ENCODE peak calls at places on chromosomes 13 and 19, in seven cellular contexts. One of them, this sample, is unnamed.

GRCh38 chr13:42577538-42577937 is 3.6 kb downstream of the TNFSF11 start:
- DNase-seq in HepG2: no peak
- DNase-seq in cardiac muscle cell: no peak
- DNase-seq in tibial nerve: no peak
- DNase-seq in GM23338: no peak
- DNase-seq in GM12865: no peak
- DNase-seq in thyroid gland: no peak
- DNase-seq in this sample: no peak

GRCh38 chr19:4267101-4267900 is 11.8 kb upstream of the SHD start:
- DNase-seq in HepG2: peak; percentile 72
- DNase-seq in cardiac muscle cell: peak; percentile 45
- DNase-seq in tibial nerve: peak; percentile 28
- DNase-seq in GM23338: peak; percentile 93
- DNase-seq in GM12865: peak; percentile 74
- DNase-seq in thyroid gland: peak; percentile 37
- DNase-seq in this sample: no peak

GRCh38 chr13:98998831-98999634 is 21.2 kb upstream of the DOCK9 start:
- DNase-seq in HepG2: no peak
- DNase-seq in cardiac muscle cell: no peak
- DNase-seq in tibial nerve: no peak
- DNase-seq in GM23338: no peak
- DNase-seq in GM12865: peak; percentile 43
- DNase-seq in thyroid gland: no peak
- DNase-seq in this sample: no peak

GRCh38 chr13:85543144-85543543 is 256.1 kb downstream of the SLITRK6 start:
- DNase-seq in HepG2: no peak
- DNase-seq in cardiac muscle cell: peak; percentile 47
- DNase-seq in tibial nerve: no peak
- DNase-seq in GM23338: no peak
- DNase-seq in GM12865: no peak
- DNase-seq in thyroid gland: no peak
- DNase-seq in this sample: no peak

GRCh38 chr13:90055121-90055520 is 1292.4 kb upstream of the MIR17HG start:
- DNase-seq in HepG2: no peak
- DNase-seq in cardiac muscle cell: no peak
- DNase-seq in tibial nerve: no peak
- DNase-seq in GM23338: no peak
- DNase-seq in GM12865: no peak
- DNase-seq in thyroid gland: no peak
- DNase-seq in this sample: no peak

GRCh38 chr19:33280351-33280921 is 21.9 kb downstream of the CEBPA start:
- DNase-seq in HepG2: no peak
- DNase-seq in cardiac muscle cell: no peak
- DNase-seq in tibial nerve: no peak
- DNase-seq in GM23338: no peak
- DNase-seq in GM12865: peak; percentile 90
- DNase-seq in thyroid gland: no peak
- DNase-seq in this sample: no peak

GRCh38 chr19:41706741-41707501 is 1.5 kb upstream of the CEACAM5 start:
- DNase-seq in HepG2: peak; percentile 64
- DNase-seq in cardiac muscle cell: peak; percentile 30
- DNase-seq in tibial nerve: no peak
- DNase-seq in GM23338: peak; percentile 93
- DNase-seq in GM12865: peak; percentile 67
- DNase-seq in thyroid gland: peak; percentile 22
- DNase-seq in this sample: no peak

GRCh38 chr19:55442372-55443044 is 592 bp downstream of the SHISA7 start:
- DNase-seq in HepG2: no peak
- DNase-seq in cardiac muscle cell: no peak
- DNase-seq in tibial nerve: no peak
- DNase-seq in GM23338: peak; percentile 62
- DNase-seq in GM12865: no peak
- DNase-seq in thyroid gland: no peak
- DNase-seq in this sample: no peak

GRCh38 chr13:52195052-52195837 is 35.8 kb upstream of the NEK3 start:
- DNase-seq in HepG2: no peak
- DNase-seq in cardiac muscle cell: peak; percentile 93
- DNase-seq in tibial nerve: peak; percentile 51
- DNase-seq in GM23338: peak; percentile 93
- DNase-seq in GM12865: peak; percentile 85
- DNase-seq in thyroid gland: peak; percentile 78
- DNase-seq in this sample: peak; percentile 26

GRCh38 chr19:19171110-19171672 is 1.1 kb upstream of the MEF2B start:
- DNase-seq in HepG2: no peak
- DNase-seq in cardiac muscle cell: no peak
- DNase-seq in tibial nerve: no peak
- DNase-seq in GM23338: no peak
- DNase-seq in GM12865: no peak
- DNase-seq in thyroid gland: no peak
- DNase-seq in this sample: no peak

GRCh38 chr19:46426506-46427162 is 2.1 kb downstream of the PNMA8C start:
- DNase-seq in HepG2: peak; percentile 71
- DNase-seq in cardiac muscle cell: peak; percentile 89
- DNase-seq in tibial nerve: no peak
- DNase-seq in GM23338: peak; percentile 94
- DNase-seq in GM12865: peak; percentile 63
- DNase-seq in thyroid gland: peak; percentile 87
- DNase-seq in this sample: peak; percentile 61

GRCh38 chr19:1252221-1252817 is 3.9 kb downstream of the MIDN start:
- DNase-seq in HepG2: no peak
- DNase-seq in cardiac muscle cell: peak; percentile 99
- DNase-seq in tibial nerve: peak; percentile 91
- DNase-seq in GM23338: no peak
- DNase-seq in GM12865: peak; percentile 78
- DNase-seq in thyroid gland: peak; percentile 96
- DNase-seq in this sample: no peak

GRCh38 chr19:1251503-1252220 is 3.3 kb downstream of the MIDN start:
- DNase-seq in HepG2: peak; percentile 90
- DNase-seq in cardiac muscle cell: no peak
- DNase-seq in tibial nerve: no peak
- DNase-seq in GM23338: no peak
- DNase-seq in GM12865: no peak
- DNase-seq in thyroid gland: peak; percentile 60
- DNase-seq in this sample: no peak

GRCh38 chr19:1253514-1254080 is 5.2 kb downstream of the MIDN start:
- DNase-seq in HepG2: peak; percentile 85
- DNase-seq in cardiac muscle cell: no peak
- DNase-seq in tibial nerve: no peak
- DNase-seq in GM23338: no peak
- DNase-seq in GM12865: no peak
- DNase-seq in thyroid gland: no peak
- DNase-seq in this sample: no peak

GRCh38 chr19:1254081-1254527 is 5.7 kb downstream of the MIDN start:
- DNase-seq in HepG2: no peak
- DNase-seq in cardiac muscle cell: no peak
- DNase-seq in tibial nerve: no peak
- DNase-seq in GM23338: no peak
- DNase-seq in GM12865: no peak
- DNase-seq in thyroid gland: no peak
- DNase-seq in this sample: no peak

GRCh38 chr19:1252818-1253513 is 4.6 kb downstream of the MIDN start:
- DNase-seq in HepG2: peak; percentile 82
- DNase-seq in cardiac muscle cell: peak; percentile 99
- DNase-seq in tibial nerve: peak; percentile 88
- DNase-seq in GM23338: no peak
- DNase-seq in GM12865: peak; percentile 80
- DNase-seq in thyroid gland: peak; percentile 87
- DNase-seq in this sample: peak; percentile 92
- H3K4me3 ChIP-seq in HepG2: peak overlapping the region; percentile 90
- H3K4me3 ChIP-seq in cardiac muscle cell: peak overlapping the region; percentile 92
- H3K4me3 ChIP-seq in tibial nerve: peak overlapping the region; percentile 45
- H3K4me3 ChIP-seq in GM23338: no peak overlapping the region
- H3K4me3 ChIP-seq in GM12865: peak overlapping the region; percentile 61
- H3K4me3 ChIP-seq in thyroid gland: no peak overlapping the region
- H3K4me3 ChIP-seq in this sample: peak overlapping the region; percentile 86

DNA sequence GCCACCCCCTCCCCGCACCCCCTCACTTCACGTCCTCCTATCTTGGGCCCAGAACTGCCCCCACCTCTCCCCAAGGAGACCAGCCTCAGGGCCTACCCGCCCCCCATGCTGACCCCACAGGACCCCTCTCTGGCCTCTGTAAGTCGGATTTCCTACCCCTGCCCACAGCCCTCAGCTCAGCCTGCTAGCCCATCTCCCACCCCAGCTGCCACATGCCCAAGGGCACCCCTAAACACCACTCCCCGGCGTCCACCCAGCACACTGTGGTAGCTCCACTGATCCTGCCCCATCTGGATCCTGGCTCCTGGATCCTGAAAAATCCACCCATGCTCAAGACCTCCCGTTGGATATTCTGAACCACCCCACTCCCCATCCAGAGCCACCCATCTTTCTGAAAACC is 805 bp downstream of the EVI5L start:
- DNase-seq in HepG2: no peak
- DNase-seq in cardiac muscle cell: no peak
- DNase-seq in tibial nerve: no peak
- DNase-seq in GM23338: no peak
- DNase-seq in GM12865: no peak
- DNase-seq in thyroid gland: no peak
- DNase-seq in this sample: no peak
- H3K4me3 ChIP-seq in HepG2: peak overlapping the region; percentile 74
- H3K4me3 ChIP-seq in cardiac muscle cell: peak overlapping the region; percentile 95
- H3K4me3 ChIP-seq in tibial nerve: peak overlapping the region; percentile 56
- H3K4me3 ChIP-seq in GM23338: peak overlapping the region; percentile 60
- H3K4me3 ChIP-seq in GM12865: peak overlapping the region; percentile 59
- H3K4me3 ChIP-seq in thyroid gland: no peak overlapping the region
- H3K4me3 ChIP-seq in this sample: peak overlapping the region; percentile 72

GRCh38 chr13:20415288-20415644 is 110.4 kb downstream of the CRYL1 start:
- DNase-seq in HepG2: no peak
- DNase-seq in cardiac muscle cell: no peak
- DNase-seq in tibial nerve: no peak
- DNase-seq in GM23338: peak; percentile 66
- DNase-seq in GM12865: no peak
- DNase-seq in thyroid gland: no peak
- DNase-seq in this sample: no peak
- H3K4me3 ChIP-seq in HepG2: no peak overlapping the region
- H3K4me3 ChIP-seq in cardiac muscle cell: no peak overlapping the region
- H3K4me3 ChIP-seq in tibial nerve: no peak overlapping the region
- H3K4me3 ChIP-seq in GM23338: peak overlapping the region; percentile 47
- H3K4me3 ChIP-seq in GM12865: no peak overlapping the region
- H3K4me3 ChIP-seq in thyroid gland: no peak overlapping the region
- H3K4me3 ChIP-seq in this sample: no peak overlapping the region

DNA sequence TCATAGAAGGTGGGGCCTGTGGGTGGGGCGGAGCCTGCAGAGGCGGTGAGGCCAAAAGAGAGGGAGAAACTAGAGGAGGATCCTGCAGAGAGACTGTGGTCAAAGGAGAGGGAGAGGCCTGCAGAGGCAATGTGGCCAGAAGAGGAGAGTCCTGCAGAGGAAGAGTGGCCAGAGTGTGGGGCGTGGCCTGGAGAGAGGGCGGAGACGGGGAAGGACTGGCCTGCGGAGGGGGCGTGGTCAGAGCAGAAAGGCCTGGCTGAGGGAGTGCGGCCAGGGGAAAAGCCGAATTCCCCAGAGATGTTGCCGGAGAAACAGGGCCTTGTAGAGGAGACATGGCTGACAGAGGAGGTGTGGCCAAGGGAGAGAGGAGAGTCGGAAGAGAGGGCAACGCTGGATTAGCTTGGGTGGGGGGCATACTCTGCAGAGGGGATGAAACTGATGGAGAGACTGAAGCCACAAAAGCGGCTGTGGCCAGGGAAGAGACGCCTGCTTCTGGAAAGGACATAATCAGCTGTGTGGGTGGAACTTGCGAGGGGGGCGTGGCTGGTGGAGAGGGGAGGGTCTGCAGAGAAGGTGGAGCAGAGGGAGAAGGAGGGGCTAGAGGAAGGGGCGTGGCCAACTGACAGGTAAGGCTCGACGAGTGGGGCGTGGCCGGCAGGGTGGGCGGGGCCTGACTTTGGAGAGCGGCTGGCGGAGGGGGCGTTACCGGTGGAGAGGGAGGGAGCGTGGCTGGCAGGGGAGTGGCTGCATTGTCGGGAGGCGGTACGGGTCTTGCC is 2.5 kb downstream of the PRR36 start:
- DNase-seq in HepG2: peak; percentile 83
- DNase-seq in cardiac muscle cell: peak; percentile 98
- DNase-seq in tibial nerve: peak; percentile 55
- DNase-seq in GM23338: peak; percentile 99
- DNase-seq in GM12865: peak; percentile 91
- DNase-seq in thyroid gland: peak; percentile 76
- DNase-seq in this sample: peak; percentile 70
- H3K4me3 ChIP-seq in HepG2: peak overlapping the region; percentile 32
- H3K4me3 ChIP-seq in cardiac muscle cell: peak overlapping the region; percentile 20
- H3K4me3 ChIP-seq in tibial nerve: no peak overlapping the region
- H3K4me3 ChIP-seq in GM23338: peak overlapping the region; percentile 81
- H3K4me3 ChIP-seq in GM12865: no peak overlapping the region
- H3K4me3 ChIP-seq in thyroid gland: no peak overlapping the region
- H3K4me3 ChIP-seq in this sample: peak overlapping the region; percentile 51

GRCh38 chr19:6587093-6587820 is 3.7 kb downstream of the CD70 start:
- DNase-seq in HepG2: no peak
- DNase-seq in cardiac muscle cell: peak; percentile 17
- DNase-seq in tibial nerve: no peak
- DNase-seq in GM23338: peak; percentile 77
- DNase-seq in GM12865: peak; percentile 83
- DNase-seq in thyroid gland: no peak
- DNase-seq in this sample: no peak
- H3K4me3 ChIP-seq in HepG2: no peak overlapping the region
- H3K4me3 ChIP-seq in cardiac muscle cell: peak overlapping the region; percentile 24
- H3K4me3 ChIP-seq in tibial nerve: no peak overlapping the region
- H3K4me3 ChIP-seq in GM23338: peak overlapping the region; percentile 74
- H3K4me3 ChIP-seq in GM12865: peak overlapping the region; percentile 91
- H3K4me3 ChIP-seq in thyroid gland: no peak overlapping the region
- H3K4me3 ChIP-seq in this sample: peak overlapping the region; percentile 29

DNA sequence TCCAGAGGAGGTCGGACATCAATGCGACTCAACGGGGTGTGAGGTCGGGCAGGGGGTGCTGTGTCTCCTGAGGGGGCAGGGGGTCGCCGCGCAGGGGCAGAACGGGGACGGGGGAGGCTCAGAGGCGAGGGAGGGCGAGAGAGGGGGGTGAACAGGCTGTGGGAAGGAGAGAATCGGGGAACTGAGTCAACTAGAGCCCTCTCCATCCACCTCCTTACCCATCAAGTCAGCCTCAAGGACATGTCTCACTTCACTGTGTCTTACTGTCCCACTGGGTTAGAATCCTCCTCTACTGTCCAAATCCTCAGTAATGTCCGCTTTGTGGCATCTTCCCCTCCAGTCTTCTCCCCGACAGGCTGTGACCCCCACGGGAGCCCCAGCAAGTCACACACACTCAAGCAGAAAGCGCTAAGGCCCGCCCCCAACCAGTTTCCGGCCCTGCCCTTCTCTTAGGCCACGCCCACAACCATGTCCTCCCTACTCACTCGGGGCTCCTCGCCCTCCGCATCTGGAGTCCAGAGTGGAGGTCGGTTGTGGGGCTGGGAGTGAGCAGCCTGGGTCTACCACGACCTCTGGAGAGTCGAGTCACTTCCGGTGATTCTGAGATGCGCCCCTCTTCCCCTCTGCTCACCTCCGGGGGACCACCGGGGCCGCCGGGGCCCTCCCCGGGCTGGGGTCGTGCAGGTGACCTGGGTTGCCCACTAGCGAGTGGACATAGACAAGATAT is 9.3 kb downstream of the PLEKHA4 start:
- DNase-seq in HepG2: no peak
- DNase-seq in cardiac muscle cell: no peak
- DNase-seq in tibial nerve: no peak
- DNase-seq in GM23338: peak; percentile 87
- DNase-seq in GM12865: peak; percentile 71
- DNase-seq in thyroid gland: no peak
- DNase-seq in this sample: no peak
- H3K4me3 ChIP-seq in HepG2: no peak overlapping the region
- H3K4me3 ChIP-seq in cardiac muscle cell: no peak overlapping the region
- H3K4me3 ChIP-seq in tibial nerve: no peak overlapping the region
- H3K4me3 ChIP-seq in GM23338: peak overlapping the region; percentile 37
- H3K4me3 ChIP-seq in GM12865: peak overlapping the region; percentile 22
- H3K4me3 ChIP-seq in thyroid gland: no peak overlapping the region
- H3K4me3 ChIP-seq in this sample: no peak overlapping the region

This sample was measured in AG04450.